ENCODE peak calls at places on chromosomes 2 and 18, in four cellular contexts. D, V, J and A are unnamed samples.
A peak's percentile ranks its signal among the peaks of the same experiment; 100 is the strongest.

GRCh38 chr18:23735021-23735464 is 45.8 kb downstream of the LAMA3 start:
- DNase-seq in D (no peak), V (peak; percentile 35), J (no peak), A (no peak)

GRCh38 chr2:40321822-40322221 is 130.1 kb downstream of the SLC8A1 start:
- DNase-seq in D (no peak), V (no peak), J (no peak), A (no peak)

GRCh38 chr2:237575869-237576862 is 9.8 kb downstream of the PRLH start:
- DNase-seq in D (no peak), V (no peak), J (no peak), A (no peak)

GRCh38 chr18:22710628-22711380 is 222.3 kb upstream of the RBBP8 start:
- DNase-seq in D (no peak), V (peak; percentile 40), J (no peak), A (peak; percentile 79)

GRCh38 chr18:60508108-60508507 is 135.5 kb upstream of the MC4R start:
- DNase-seq in D (no peak), V (no peak), J (peak; percentile 50), A (no peak)

GRCh38 chr2:45884126-45884525 is 232.7 kb downstream of the PRKCE start:
- DNase-seq in D (no peak), V (no peak), J (no peak), A (no peak)

GRCh38 chr18:24201699-24202687 is 63.1 kb downstream of the CABYR start:
- DNase-seq in D (no peak), V (no peak), J (peak; percentile 57), A (no peak)

GRCh38 chr18:49066977-49067556 is 116.3 kb upstream of the SMAD7 start:
- DNase-seq in D (no peak), V (no peak), J (no peak), A (no peak)

GRCh38 chr2:53820711-53821110 is 33.9 kb downstream of the ERLEC1 start:
- DNase-seq in D (no peak), V (no peak), J (no peak), A (no peak)

GRCh38 chr2:165773684-165774083 is 20.4 kb downstream of the GALNT3 start:
- DNase-seq in D (no peak), V (no peak), J (no peak), A (no peak)

GRCh38 chr2:234770715-234771141 is 181.1 kb upstream of the SH3BP4 start:
- DNase-seq in D (no peak), V (no peak), J (no peak), A (no peak)

GRCh38 chr2:195639959-195640358 is 17.1 kb upstream of the SLC39A10 start:
- DNase-seq in D (no peak), V (no peak), J (no peak), A (no peak)

GRCh38 chr2:120520929-120521912 is 175.3 kb downstream of the INHBB start:
- DNase-seq in D (peak; percentile 53), V (peak; percentile 29), J (peak; percentile 31), A (peak; percentile 22)

GRCh38 chr18:54165450-54165849 is 59.0 kb downstream of the MBD2 start:
- DNase-seq in D (no peak), V (no peak), J (no peak), A (no peak)

GRCh38 chr2:44273596-44273995 is 1.7 kb upstream of the SLC3A1 start:
- DNase-seq in D (no peak), V (no peak), J (no peak), A (peak; percentile 57)

GRCh38 chr2:214737188-214737587 is 72.3 kb downstream of the BARD1 start:
- DNase-seq in D (no peak), V (no peak), J (no peak), A (no peak)

GRCh38 chr2:127047716-127048617 is 59.0 kb downstream of the BIN1 start:
- DNase-seq in D (no peak), V (no peak), J (no peak), A (no peak)

GRCh38 chr2:45988879-45989278 is 308.3 kb upstream of the EPAS1 start:
- DNase-seq in D (no peak), V (no peak), J (no peak), A (no peak)

GRCh38 chr2:106124787-106125549 is 69.1 kb downstream of the UXS1 start:
- DNase-seq in D (no peak), V (no peak), J (no peak), A (peak; percentile 22)

GRCh38 chr2:128386066-128386465 is 67.4 kb upstream of the HS6ST1 start:
- DNase-seq in D (no peak), V (no peak), J (no peak), A (no peak)